ENCODE peak calls at places on chromosomes 13 and 19, in four cellular contexts. K is fibroblast of lung, N is GM23248, M is mesenchymal stem cell. W is an unnamed sample.

GRCh38 chr13:93227280-93227905 is 786 bp downstream of the GPC6 start:
- DNase-seq in N (peak), K (peak), M (peak), W (peak)

GRCh38 chr19:10292206-10292788 is 2.5 kb downstream of the ICAM5 start:
- DNase-seq in N (peak), K (no peak), M (peak), W (peak)

GRCh38 chr19:23118400-23118799 is 1.6 kb downstream of the ZNF730 start:
- DNase-seq in K (no peak), M (no peak), N (no peak), W (peak)

GRCh38 chr13:99686157-99686572 is 184.9 kb downstream of the TM9SF2 start:
- DNase-seq in K (peak), N (peak), M (peak), W (peak)

GRCh38 chr13:78060966-78061365 is 142.3 kb upstream of the EDNRB start:
- DNase-seq in N (no peak), K (no peak), M (no peak), W (no peak)

GRCh38 chr13:24511019-24511823 is 1.4 kb downstream of the PARP4 start:
- DNase-seq in K (peak), N (peak), M (peak), W (peak)

GRCh38 chr13:23751195-23751594 is 138.0 kb downstream of the MIPEP start:
- DNase-seq in N (no peak), M (no peak), K (peak), W (no peak)

GRCh38 chr19:44202470-44202869 is 9.9 kb upstream of the ZNF227 start:
- DNase-seq in M (no peak), N (peak), K (no peak), W (no peak)

GRCh38 chr13:66222127-66222526 is 1008.0 kb downstream of the PCDH9 start:
- DNase-seq in N (no peak), M (no peak), K (no peak), W (no peak)
- H2AFZ ChIP-seq in N (no peak), M (no peak), K (no peak), W (no peak)

DNA sequence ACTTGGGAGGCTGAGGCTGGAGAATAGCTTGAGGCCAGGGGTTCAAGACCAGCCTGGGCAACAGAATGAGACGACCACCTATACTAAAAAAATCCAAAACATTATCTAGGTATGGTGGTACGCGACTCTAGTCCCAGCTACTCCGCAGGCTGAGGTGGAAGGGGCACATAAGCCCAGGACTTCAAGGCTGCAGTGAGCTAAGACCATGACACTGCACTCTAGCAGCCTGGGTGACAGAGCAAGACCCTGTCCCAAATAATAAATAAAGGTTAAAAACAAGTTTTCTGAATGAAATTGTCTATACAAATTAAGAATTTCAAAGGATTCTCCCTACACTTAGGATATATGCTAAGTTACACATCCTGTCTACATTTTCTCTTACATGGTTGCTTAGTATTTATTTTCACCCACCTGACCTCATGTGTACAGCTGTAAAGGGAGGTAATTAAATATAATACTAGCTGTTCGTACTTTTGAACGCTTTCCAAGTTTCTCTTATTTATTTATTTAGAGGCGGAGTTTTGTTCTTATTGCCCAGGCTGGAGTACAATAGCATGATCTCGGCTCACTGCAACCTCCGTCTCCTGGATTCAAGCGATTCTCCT is 1.6 kb downstream of the SLC25A30 start:
- DNase-seq in K (no peak), N (no peak), M (peak), W (no peak)
- H3K9ac ChIP-seq in K (peak), N (peak), M (peak), W (no peak)

DNA sequence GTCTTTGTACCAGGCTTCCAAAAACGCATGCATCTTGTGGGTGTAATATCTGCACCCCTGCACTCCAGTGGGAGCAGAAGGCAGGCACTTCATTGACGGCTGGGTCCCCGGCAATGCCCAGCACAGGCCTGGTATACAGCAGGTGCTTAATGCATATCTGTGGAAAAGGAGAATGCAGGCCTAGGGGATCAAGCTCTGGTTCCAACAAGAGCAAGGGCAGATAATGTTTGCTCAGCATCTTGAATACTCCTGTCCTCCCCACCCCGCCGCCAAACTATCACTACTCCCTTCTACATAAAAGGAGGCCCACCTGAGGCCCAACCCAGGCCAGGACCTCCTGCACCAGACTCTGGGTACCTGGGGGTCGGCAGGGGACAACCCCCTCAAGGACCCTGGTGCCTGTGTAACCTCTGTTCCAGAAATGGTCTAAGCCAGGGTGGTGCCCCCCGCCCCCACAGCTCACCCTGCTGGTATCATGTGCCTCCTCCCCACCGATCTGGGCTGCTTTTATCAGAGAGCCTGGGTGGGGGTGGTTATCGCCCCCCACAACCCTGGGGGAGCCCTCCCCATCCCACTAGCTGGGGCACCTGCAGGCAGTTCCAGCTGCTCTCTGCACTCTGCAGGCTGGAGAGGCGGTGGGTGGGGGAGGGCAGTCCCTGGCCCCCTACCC is 4.8 kb downstream of the KLF16 start:
- DNase-seq in M (no peak), K (no peak), N (no peak), W (no peak)
- H2AFZ ChIP-seq in M (no peak), K (no peak), N (no peak), W (no peak)

DNA sequence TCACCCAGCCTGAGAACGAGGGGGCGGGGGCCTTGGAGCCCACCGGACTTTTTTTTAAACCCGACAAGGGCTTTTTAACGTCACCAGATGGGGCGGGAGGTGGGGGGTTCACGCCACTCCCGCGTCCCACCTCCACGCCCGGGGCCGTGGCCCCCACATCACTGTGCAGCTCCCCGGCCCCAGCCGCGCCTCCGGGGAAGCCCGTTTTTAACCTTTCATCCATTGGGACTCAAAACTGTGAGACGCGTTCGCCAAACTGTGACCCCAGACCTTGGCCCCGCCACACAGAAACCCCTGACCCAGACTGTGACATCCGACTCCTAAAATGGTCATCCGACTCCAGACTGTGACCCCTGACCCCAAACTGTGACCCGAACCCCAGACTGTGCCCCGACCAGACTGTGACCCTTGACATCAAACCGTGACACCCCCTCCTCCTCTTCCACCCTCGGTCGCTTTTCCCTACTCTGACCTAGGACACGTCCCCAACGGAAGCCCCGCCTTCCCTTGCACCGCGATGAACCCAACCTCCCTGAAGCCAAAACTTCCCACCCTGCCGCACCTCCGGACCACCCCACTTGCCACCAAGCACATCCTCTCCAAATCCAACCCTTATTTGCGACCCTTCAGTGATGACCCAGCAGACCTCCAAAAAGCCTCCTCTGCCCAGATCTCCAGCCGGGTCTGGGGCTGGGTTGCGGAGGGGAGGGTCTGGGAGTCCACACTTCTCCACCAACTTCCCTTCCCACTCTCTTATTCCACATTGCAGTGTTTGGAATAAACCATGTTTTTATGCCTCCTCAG is 1.5 kb upstream of the GRWD1 start:
- DNase-seq in K (no peak), N (no peak), M (no peak), W (no peak)
- H3K9ac ChIP-seq in K (no peak), N (peak), M (peak), W (no peak)

DNA sequence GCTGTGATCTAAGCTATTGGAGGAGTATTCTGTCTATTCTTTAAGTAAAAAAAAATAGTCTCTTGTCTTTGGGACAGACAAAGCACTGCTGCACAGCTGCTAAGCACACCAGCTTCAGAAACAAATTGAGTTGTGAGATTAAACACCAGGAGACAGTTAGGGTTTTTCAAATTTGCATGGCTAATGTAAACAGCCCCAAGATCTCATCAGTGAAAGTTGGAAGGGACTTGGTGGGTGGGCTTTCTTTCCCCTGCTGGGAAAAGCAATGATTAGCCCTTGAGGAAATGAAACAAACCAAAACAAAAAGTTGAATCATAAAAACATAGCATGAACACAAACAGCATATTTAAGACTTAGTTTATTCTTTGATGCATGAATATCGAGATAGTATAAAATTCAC is 143.6 kb upstream of the SLITRK1 start:
- DNase-seq in M (no peak), K (no peak), N (no peak), W (peak)
- H2AFZ ChIP-seq in M (no peak), K (no peak), N (no peak), W (no peak)

DNA sequence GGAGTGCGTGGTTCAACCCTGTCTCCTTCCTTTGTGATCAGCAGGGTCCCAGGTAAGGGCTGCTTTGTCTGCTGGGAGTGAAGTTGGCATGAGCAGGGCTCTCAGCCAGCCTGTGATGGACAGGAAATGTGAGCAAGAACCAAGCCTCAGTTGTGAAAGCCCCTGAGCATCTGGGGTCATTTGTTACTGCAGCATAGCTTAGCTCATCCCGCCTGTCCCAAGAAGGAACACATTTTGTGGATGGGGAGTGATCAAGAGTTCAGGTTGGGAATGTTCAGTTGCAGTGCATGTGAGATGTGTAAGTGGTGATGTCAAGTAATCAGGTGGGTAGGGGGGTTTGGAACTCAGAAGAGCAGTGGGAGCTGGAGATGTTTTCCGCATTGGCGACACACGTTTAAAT is 152.4 kb downstream of the DPF1 start:
- DNase-seq in M (no peak), K (no peak), N (no peak), W (no peak)
- H3K9ac ChIP-seq in M (no peak), K (no peak), N (no peak), W (no peak)

GRCh38 chr13:91318886-91319285 is 28.6 kb upstream of the MIR17HG start:
- DNase-seq in N (no peak), M (no peak), K (no peak), W (no peak)
- H2AFZ ChIP-seq in N (no peak), M (no peak), K (no peak), W (peak)

GRCh38 chr13:102401755-102402154 is at the start of gene FGF14:
- DNase-seq in M (peak), K (no peak), N (no peak), W (peak)
- H3K9ac ChIP-seq in M (peak), K (no peak), N (no peak), W (no peak)

GRCh38 chr19:5870986-5871394 is 650 bp upstream of the FUT5 start:
- DNase-seq in K (no peak), M (peak), N (no peak), W (no peak)
- H2AFZ ChIP-seq in K (no peak), M (peak), N (no peak), W (no peak)

GRCh38 chr19:40584007-40584406 is 7.3 kb downstream of the SHKBP1 start:
- DNase-seq in N (no peak), M (no peak), K (no peak), W (no peak)

GRCh38 chr19:40582467-40582866 is 5.8 kb downstream of the SHKBP1 start:
- DNase-seq in N (no peak), M (no peak), K (no peak), W (no peak)

GRCh38 chr19:40581531-40581930 is 4.9 kb downstream of the SHKBP1 start:
- DNase-seq in M (no peak), K (no peak), N (no peak), W (no peak)

GRCh38 chr19:40585241-40585640 is 8.6 kb downstream of the SHKBP1 start:
- DNase-seq in N (no peak), K (no peak), M (no peak), W (no peak)

GRCh38 chr19:40583283-40583682 is 6.6 kb downstream of the SHKBP1 start:
- DNase-seq in K (no peak), N (no peak), M (no peak), W (no peak)
- H3K9ac ChIP-seq in K (no peak), N (no peak), M (no peak), W (no peak)